ENCODE peak calls at places on chromosomes 3 and 15, in seven cellular contexts. K is HL-60, M is fibroblast of lung, Q is stomach, F is IMR-90, C is PC-9, N is A673. R is an unnamed sample.

GRCh38 chr3:3296858-3297430 is 117.5 kb upstream of the CRBN start:
- DNase-seq in M (no peak), F (no peak), Q (no peak), K (no peak), C (no peak), N (peak), R (no peak)

GRCh38 chr3:135460273-135460672 is 505.3 kb upstream of the PPP2R3A start:
- DNase-seq in C (no peak), Q (no peak), N (no peak), K (no peak), M (no peak), F (no peak), R (no peak)

GRCh38 chr3:126947429-126947828 is 35.5 kb upstream of the PLXNA1 start:
- DNase-seq in K (no peak), C (no peak), F (no peak), Q (no peak), N (no peak), M (no peak), R (no peak)

GRCh38 chr15:34889486-34889885 is 80.1 kb downstream of the AQR start:
- DNase-seq in K (no peak), M (peak), Q (no peak), F (peak), C (no peak), N (no peak), R (peak)

GRCh38 chr15:101501703-101502373 is 12.3 kb upstream of the PCSK6 start:
- DNase-seq in Q (peak), N (peak), K (no peak), C (no peak), M (no peak), F (no peak), R (no peak)

GRCh38 chr3:184169896-184170875 is 4.5 kb upstream of the AP2M1 start:
- DNase-seq in M (no peak), K (no peak), F (no peak), Q (no peak), N (no peak), C (no peak), R (no peak)

GRCh38 chr3:71542548-71543370 is 40.8 kb downstream of the FOXP1 start:
- DNase-seq in Q (peak), M (peak), F (peak), K (peak), N (peak), C (no peak), R (peak)

GRCh38 chr3:48410205-48411040 is 19.5 kb downstream of the PLXNB1 start:
- DNase-seq in K (no peak), F (no peak), C (no peak), Q (no peak), M (no peak), N (no peak), R (no peak)

GRCh38 chr15:99486371-99487336 is 79.1 kb upstream of the MEF2A start:
- DNase-seq in C (peak), N (peak), K (no peak), M (peak), F (peak), Q (peak), R (peak)
- H3K4me3 ChIP-seq in C (peak), N (peak), K (no peak), M (peak), F (peak), Q (peak), R (peak)

GRCh38 chr3:52288674-52289073 is 1.0 kb downstream of the GLYCTK start:
- DNase-seq in K (no peak), C (no peak), N (no peak), Q (no peak), F (no peak), M (no peak), R (no peak)

GRCh38 chr3:52289338-52289746 is 1.7 kb downstream of the GLYCTK start:
- DNase-seq in Q (peak), N (no peak), F (no peak), K (no peak), C (no peak), M (no peak), R (no peak)

GRCh38 chr3:52291508-52292181 is 4.0 kb downstream of the GLYCTK start:
- DNase-seq in K (peak), N (no peak), M (no peak), Q (no peak), C (peak), F (no peak), R (peak)

GRCh38 chr3:52290596-52291507 is 3.2 kb downstream of the GLYCTK start:
- DNase-seq in M (no peak), Q (no peak), N (no peak), K (no peak), C (no peak), F (no peak), R (no peak)

GRCh38 chr3:52289747-52290595 is 2.3 kb downstream of the GLYCTK start:
- DNase-seq in N (no peak), K (no peak), M (no peak), F (no peak), C (no peak), Q (peak), R (no peak)
- TF ChIP-seq CTCF in N (no peak), K (no peak), M (no peak), F (no peak), C (no peak), Q (no peak), R (no peak)

GRCh38 chr3:133374706-133375105 is 25.1 kb upstream of the BFSP2 start:
- DNase-seq in N (peak), Q (no peak), F (no peak), M (no peak), C (no peak), K (no peak), R (peak)
- H3K4me3 ChIP-seq in N (no peak), Q (no peak), F (no peak), M (no peak), C (no peak), K (no peak), R (no peak)

GRCh38 chr3:53379898-53380297 is 32.6 kb upstream of the DCP1A start:
- DNase-seq in K (no peak), Q (no peak), F (no peak), C (no peak), M (no peak), N (no peak), R (no peak)

GRCh38 chr3:53377794-53378193 is 30.5 kb upstream of the DCP1A start:
- DNase-seq in C (no peak), F (no peak), Q (no peak), N (no peak), M (no peak), K (no peak), R (no peak)

GRCh38 chr3:53375019-53375418 is 27.7 kb upstream of the DCP1A start:
- DNase-seq in N (peak), C (peak), Q (peak), K (peak), M (peak), F (peak), R (peak)
- TF ChIP-seq CTCF in N (peak), C (peak), Q (no peak), K (peak), M (peak), F (peak), R (peak)

DNA sequence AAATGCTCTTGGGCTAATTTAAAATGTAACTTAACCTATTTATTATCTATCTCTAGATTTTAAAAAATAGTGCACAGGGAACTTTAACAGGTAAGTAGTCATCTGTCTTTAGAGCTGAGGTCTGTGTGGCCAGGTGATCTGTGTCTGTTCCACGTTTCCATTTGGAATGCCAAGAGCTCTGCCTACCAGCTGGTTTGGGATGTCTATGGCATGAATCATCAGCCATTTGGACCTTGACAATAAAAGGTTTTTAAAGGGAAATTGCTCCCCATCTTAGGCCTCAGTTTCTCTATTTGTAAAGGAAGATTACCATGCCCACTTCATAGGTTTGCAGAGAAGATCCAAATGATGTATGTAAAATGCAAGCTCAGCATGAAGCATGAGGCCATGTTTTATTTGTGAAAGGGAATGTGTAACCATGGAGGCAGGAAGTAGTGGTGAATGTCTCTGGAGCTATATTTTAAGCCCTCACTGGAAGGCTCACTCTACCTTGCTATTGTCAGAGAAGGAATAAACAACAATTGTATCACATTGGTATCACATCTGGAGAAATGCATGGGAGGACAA is 548.1 kb upstream of the LMCD1 start:
- DNase-seq in Q (no peak), C (no peak), M (no peak), F (no peak), K (no peak), N (no peak), R (no peak)
- H3K4me3 ChIP-seq in Q (no peak), C (no peak), M (no peak), F (no peak), K (no peak), N (no peak), R (no peak)

DNA sequence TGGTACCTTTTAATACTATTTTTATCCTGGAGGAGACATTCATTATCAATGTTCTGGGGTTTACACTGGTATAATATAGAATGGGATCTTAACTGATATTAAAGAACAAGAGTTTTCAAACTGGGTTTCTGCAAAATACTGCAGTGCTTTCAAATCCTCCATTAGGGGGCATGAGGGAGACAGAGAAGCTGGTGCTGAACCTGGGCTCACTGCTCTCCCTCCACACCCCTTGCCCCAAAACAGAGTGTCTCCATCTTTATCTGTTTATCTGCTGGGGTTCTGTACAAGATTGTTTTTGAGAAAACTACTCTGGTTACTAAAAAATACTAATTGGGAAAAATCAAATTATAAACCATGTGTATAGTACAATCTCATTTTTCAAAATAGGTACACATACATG is 41.7 kb downstream of the CADPS start:
- DNase-seq in N (peak), F (no peak), K (no peak), M (no peak), C (no peak), Q (no peak), R (no peak)
- TF ChIP-seq CTCF in N (peak), F (no peak), K (no peak), M (peak), C (no peak), Q (no peak), R (no peak)

GRCh38 chr15:67070150-67070549 is 4.7 kb downstream of the SMAD3 start:
- DNase-seq in C (no peak), Q (no peak), F (peak), N (no peak), K (no peak), M (no peak), R (no peak)
- H3K4me3 ChIP-seq in C (no peak), Q (no peak), F (peak), N (no peak), K (no peak), M (no peak), R (peak)

GRCh38 chr3:18061737-18062136 is 319.3 kb upstream of the TBC1D5 start:
- DNase-seq in N (no peak), C (no peak), K (no peak), F (no peak), M (no peak), Q (no peak), R (no peak)

GRCh38 chr3:18064586-18064985 is 322.2 kb upstream of the TBC1D5 start:
- DNase-seq in N (no peak), K (no peak), F (no peak), M (no peak), C (no peak), Q (no peak), R (no peak)

GRCh38 chr3:18066899-18067582 is 324.6 kb upstream of the TBC1D5 start:
- DNase-seq in C (no peak), Q (no peak), F (no peak), K (no peak), M (no peak), N (no peak), R (no peak)

GRCh38 chr3:18058666-18059065 is 316.2 kb upstream of the TBC1D5 start:
- DNase-seq in C (no peak), M (no peak), K (no peak), F (no peak), N (no peak), Q (no peak), R (no peak)

DNA sequence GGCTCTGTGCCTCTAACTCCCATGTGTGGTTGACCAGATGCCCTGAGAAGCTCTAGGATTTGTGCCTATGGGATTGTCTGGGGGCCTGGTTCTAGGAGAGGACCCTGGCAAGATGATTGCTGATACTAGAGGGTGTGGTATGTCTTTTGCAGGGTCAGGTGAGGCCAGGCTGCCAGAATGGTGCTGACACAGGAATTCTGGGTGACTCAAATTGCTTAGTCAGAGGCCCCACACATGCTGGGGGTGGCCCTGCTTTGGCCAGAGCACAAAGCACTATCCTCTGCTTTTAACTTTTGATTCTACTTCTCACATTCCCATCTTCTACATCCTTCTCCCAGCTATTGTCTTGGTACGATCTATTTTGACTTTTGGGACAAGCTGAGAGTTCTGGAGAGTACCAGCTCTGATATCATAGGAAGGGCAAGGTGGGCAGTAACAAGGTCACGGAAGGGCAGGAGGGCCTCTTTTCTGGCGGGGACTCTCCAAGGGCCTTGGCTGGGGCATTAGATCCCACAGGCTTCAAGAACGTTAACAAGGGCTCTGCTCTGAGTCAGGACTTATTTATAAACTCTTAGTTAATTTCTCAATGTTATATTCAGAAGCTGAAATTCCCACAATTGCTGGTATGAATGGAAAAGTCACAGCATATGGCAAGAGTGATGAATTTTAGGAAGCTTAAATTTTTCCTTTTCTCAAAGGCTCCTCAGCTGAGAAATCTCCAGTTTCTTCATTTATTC is 320.0 kb upstream of the TBC1D5 start:
- DNase-seq in C (peak), M (peak), K (no peak), F (peak), Q (no peak), N (no peak), R (peak)
- TF ChIP-seq CTCF in C (no peak), M (no peak), K (no peak), F (no peak), Q (no peak), N (no peak), R (no peak)

R was measured in fibroblast of the aortic adventitia.